ENCODE peak calls at places on chromosomes 3 and 15, in eight cellular contexts. T is activated CD4-positive, CD25-positive, alpha-beta regulatory T cell; V is transverse colon; E is NB4; N is AG09319; R is effector memory CD4-positive, alpha-beta T cell; Z is T47D; X is retina. A is an unnamed sample.

GRCh38 chr15:46703871-46704637 is 1013.3 kb upstream of the SEMA6D start:
- DNase-seq in X (no peak), E (no peak), Z (no peak), R (no peak), V (no peak), N (no peak), T (no peak), A (no peak)

GRCh38 chr15:45715528-45715927 is 80.7 kb downstream of the SQOR start:
- DNase-seq in N (no peak), T (no peak), E (peak), X (no peak), V (no peak), R (no peak), Z (no peak), A (no peak)

GRCh38 chr3:56997675-56998074 is 62.8 kb upstream of the SPATA12 start:
- DNase-seq in R (no peak), V (no peak), T (no peak), X (no peak), Z (no peak), N (no peak), E (no peak), A (no peak)

GRCh38 chr15:100944237-100944875 is 25.2 kb downstream of the LRRK1 start:
- DNase-seq in Z (no peak), T (no peak), E (no peak), V (no peak), R (no peak), N (no peak), X (no peak), A (no peak)

GRCh38 chr3:43153189-43154083 is 47.6 kb upstream of the POMGNT2 start:
- DNase-seq in V (peak), R (no peak), X (peak), N (peak), Z (no peak), E (no peak), T (no peak), A (peak)

GRCh38 chr3:183555541-183556081 is at the start of gene KLHL6:
- DNase-seq in Z (no peak), V (peak), E (peak), X (no peak), R (peak), T (peak), N (no peak), A (no peak)

GRCh38 chr15:99132122-99132521 is 27.2 kb downstream of the SYNM start:
- DNase-seq in N (no peak), T (no peak), X (no peak), Z (no peak), R (no peak), V (no peak), E (no peak), A (no peak)

GRCh38 chr3:72193768-72194463 is 409.0 kb upstream of the PROK2 start:
- DNase-seq in R (no peak), X (no peak), V (no peak), Z (no peak), N (no peak), T (no peak), E (no peak), A (no peak)

GRCh38 chr15:73921257-73921890 is 4.9 kb upstream of the LOXL1 start:
- DNase-seq in R (no peak), N (no peak), X (no peak), Z (no peak), V (no peak), T (no peak), E (no peak), A (no peak)

GRCh38 chr3:94665922-94666321 is 603.1 kb downstream of the NSUN3 start:
- DNase-seq in V (no peak), R (no peak), Z (no peak), N (no peak), E (no peak), T (no peak), X (no peak), A (no peak)

GRCh38 chr15:73305331-73306211 is 63.2 kb downstream of the HCN4 start:
- DNase-seq in V (peak), N (peak), T (no peak), E (peak), Z (peak), R (no peak), X (peak), A (peak)